ENCODE peak calls at places on chromosomes 3 and 15, in eight cellular contexts. One of them, this sample, is unnamed. For H3K4me1, the result is how much of the 10 kb centered on the place peaks cover.

GRCh38 chr3:141419946-141420345 is 51.6 kb downstream of the ZBTB38 start:
- DNase-seq in CD8-positive, alpha-beta T cell: no peak
- DNase-seq in breast epithelium: no peak
- DNase-seq in GM23248: peak
- DNase-seq in vagina: no peak
- DNase-seq in ovary: no peak
- DNase-seq in Panc1: no peak
- DNase-seq in small intestine: no peak
- DNase-seq in this sample: no peak

GRCh38 chr3:131007256-131007655 is 19.4 kb downstream of the ASTE1 start:
- DNase-seq in CD8-positive, alpha-beta T cell: no peak
- DNase-seq in breast epithelium: no peak
- DNase-seq in GM23248: no peak
- DNase-seq in vagina: no peak
- DNase-seq in ovary: no peak
- DNase-seq in Panc1: no peak
- DNase-seq in small intestine: no peak
- DNase-seq in this sample: no peak

GRCh38 chr3:179768080-179768479 is 115.2 kb downstream of the USP13 start:
- DNase-seq in CD8-positive, alpha-beta T cell: no peak
- DNase-seq in breast epithelium: no peak
- DNase-seq in GM23248: peak
- DNase-seq in vagina: no peak
- DNase-seq in ovary: no peak
- DNase-seq in Panc1: no peak
- DNase-seq in small intestine: peak
- DNase-seq in this sample: no peak

GRCh38 chr3:15050405-15051092 is 14.6 kb downstream of the MRPS25 start:
- DNase-seq in CD8-positive, alpha-beta T cell: no peak
- DNase-seq in breast epithelium: no peak
- DNase-seq in GM23248: no peak
- DNase-seq in vagina: no peak
- DNase-seq in ovary: no peak
- DNase-seq in Panc1: no peak
- DNase-seq in small intestine: no peak
- DNase-seq in this sample: no peak

GRCh38 chr3:152316318-152316717 is 47.6 kb downstream of the MBNL1 start:
- DNase-seq in CD8-positive, alpha-beta T cell: no peak
- DNase-seq in breast epithelium: no peak
- DNase-seq in GM23248: no peak
- DNase-seq in vagina: no peak
- DNase-seq in ovary: no peak
- DNase-seq in Panc1: no peak
- DNase-seq in small intestine: no peak
- DNase-seq in this sample: no peak

GRCh38 chr3:134885877-134886621 is 91.0 kb downstream of the EPHB1 start:
- DNase-seq in CD8-positive, alpha-beta T cell: no peak
- DNase-seq in breast epithelium: no peak
- DNase-seq in GM23248: peak
- DNase-seq in vagina: no peak
- DNase-seq in ovary: no peak
- DNase-seq in Panc1: no peak
- DNase-seq in small intestine: no peak
- DNase-seq in this sample: no peak

GRCh38 chr3:183392166-183393034 is 36.0 kb downstream of the MCF2L2 start:
- DNase-seq in CD8-positive, alpha-beta T cell: no peak
- DNase-seq in breast epithelium: no peak
- DNase-seq in GM23248: peak
- DNase-seq in vagina: no peak
- DNase-seq in ovary: no peak
- DNase-seq in Panc1: no peak
- DNase-seq in small intestine: no peak
- DNase-seq in this sample: no peak

GRCh38 chr3:119418091-119418512 is 45.3 kb downstream of the TMEM39A start:
- DNase-seq in CD8-positive, alpha-beta T cell: no peak
- DNase-seq in breast epithelium: no peak
- DNase-seq in GM23248: no peak
- DNase-seq in vagina: no peak
- DNase-seq in ovary: no peak
- DNase-seq in Panc1: no peak
- DNase-seq in small intestine: no peak
- DNase-seq in this sample: no peak

GRCh38 chr15:51119120-51119519 is 24.4 kb upstream of the TNFAIP8L3 start:
- DNase-seq in CD8-positive, alpha-beta T cell: no peak
- DNase-seq in breast epithelium: no peak
- DNase-seq in GM23248: no peak
- DNase-seq in vagina: no peak
- DNase-seq in ovary: no peak
- DNase-seq in Panc1: no peak
- DNase-seq in small intestine: no peak
- DNase-seq in this sample: no peak

GRCh38 chr15:64249842-64250575 is 87.2 kb upstream of the PPIB start:
- DNase-seq in CD8-positive, alpha-beta T cell: no peak
- DNase-seq in breast epithelium: no peak
- DNase-seq in GM23248: peak
- DNase-seq in vagina: no peak
- DNase-seq in ovary: no peak
- DNase-seq in Panc1: no peak
- DNase-seq in small intestine: peak
- DNase-seq in this sample: no peak

GRCh38 chr3:60675424-60675823 is 575.8 kb downstream of the FHIT start:
- DNase-seq in CD8-positive, alpha-beta T cell: no peak
- DNase-seq in breast epithelium: no peak
- DNase-seq in GM23248: no peak
- DNase-seq in vagina: no peak
- DNase-seq in ovary: no peak
- DNase-seq in Panc1: no peak
- DNase-seq in small intestine: peak
- DNase-seq in this sample: no peak

GRCh38 chr3:170835346-170835745 is 34.6 kb downstream of the RPL22L1 start:
- DNase-seq in CD8-positive, alpha-beta T cell: no peak
- DNase-seq in breast epithelium: no peak
- DNase-seq in GM23248: no peak
- DNase-seq in vagina: no peak
- DNase-seq in ovary: no peak
- DNase-seq in Panc1: no peak
- DNase-seq in small intestine: no peak
- DNase-seq in this sample: no peak

GRCh38 chr3:26029323-26029722 is 239.4 kb downstream of the OXSM start:
- DNase-seq in CD8-positive, alpha-beta T cell: no peak
- DNase-seq in breast epithelium: no peak
- DNase-seq in GM23248: no peak
- DNase-seq in vagina: no peak
- DNase-seq in ovary: no peak
- DNase-seq in Panc1: no peak
- DNase-seq in small intestine: no peak
- DNase-seq in this sample: no peak

GRCh38 chr3:124993462-124993861 is 58.9 kb upstream of the MUC13 start:
- DNase-seq in CD8-positive, alpha-beta T cell: no peak
- DNase-seq in breast epithelium: no peak
- DNase-seq in GM23248: peak
- DNase-seq in vagina: no peak
- DNase-seq in ovary: peak
- DNase-seq in Panc1: no peak
- DNase-seq in small intestine: no peak
- DNase-seq in this sample: no peak

GRCh38 chr15:50886611-50887350 is 21.7 kb upstream of the AP4E1 start:
- DNase-seq in CD8-positive, alpha-beta T cell: no peak
- DNase-seq in breast epithelium: no peak
- DNase-seq in GM23248: no peak
- DNase-seq in vagina: no peak
- DNase-seq in ovary: no peak
- DNase-seq in Panc1: no peak
- DNase-seq in small intestine: no peak
- DNase-seq in this sample: no peak

DNA sequence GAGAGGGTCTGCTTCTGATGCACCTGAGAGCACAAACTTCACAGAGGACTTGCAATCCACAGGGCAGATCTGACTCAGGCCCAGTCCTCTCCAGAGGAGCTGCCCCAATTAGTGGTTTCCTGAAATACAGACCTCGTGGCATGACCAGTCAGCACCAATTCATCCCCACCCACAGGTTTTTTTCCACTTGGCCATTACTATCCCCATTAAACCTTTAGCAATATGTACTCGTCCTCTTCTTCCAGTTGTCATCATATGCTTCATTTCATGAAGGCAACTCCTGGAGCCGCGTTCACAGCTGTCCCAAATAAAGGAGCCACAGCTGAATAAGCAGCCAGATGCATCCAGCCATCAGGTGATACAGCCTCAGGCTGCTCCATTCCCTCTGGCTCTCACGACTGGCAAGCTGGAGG is 163.2 kb downstream of the FMN1 start:
- DNase-seq in CD8-positive, alpha-beta T cell: no peak
- DNase-seq in breast epithelium: no peak
- DNase-seq in GM23248: peak
- DNase-seq in vagina: no peak
- DNase-seq in ovary: no peak
- DNase-seq in Panc1: no peak
- DNase-seq in small intestine: no peak
- DNase-seq in this sample: no peak
- H3K27ac ChIP-seq in CD8-positive, alpha-beta T cell: no peak
- H3K27ac ChIP-seq in breast epithelium: no peak
- H3K27ac ChIP-seq in GM23248: peak
- H3K27ac ChIP-seq in vagina: no peak
- H3K27ac ChIP-seq in ovary: no peak
- H3K27ac ChIP-seq in Panc1: no peak
- H3K27ac ChIP-seq in small intestine: no peak
- H3K27ac ChIP-seq in this sample: no peak

DNA sequence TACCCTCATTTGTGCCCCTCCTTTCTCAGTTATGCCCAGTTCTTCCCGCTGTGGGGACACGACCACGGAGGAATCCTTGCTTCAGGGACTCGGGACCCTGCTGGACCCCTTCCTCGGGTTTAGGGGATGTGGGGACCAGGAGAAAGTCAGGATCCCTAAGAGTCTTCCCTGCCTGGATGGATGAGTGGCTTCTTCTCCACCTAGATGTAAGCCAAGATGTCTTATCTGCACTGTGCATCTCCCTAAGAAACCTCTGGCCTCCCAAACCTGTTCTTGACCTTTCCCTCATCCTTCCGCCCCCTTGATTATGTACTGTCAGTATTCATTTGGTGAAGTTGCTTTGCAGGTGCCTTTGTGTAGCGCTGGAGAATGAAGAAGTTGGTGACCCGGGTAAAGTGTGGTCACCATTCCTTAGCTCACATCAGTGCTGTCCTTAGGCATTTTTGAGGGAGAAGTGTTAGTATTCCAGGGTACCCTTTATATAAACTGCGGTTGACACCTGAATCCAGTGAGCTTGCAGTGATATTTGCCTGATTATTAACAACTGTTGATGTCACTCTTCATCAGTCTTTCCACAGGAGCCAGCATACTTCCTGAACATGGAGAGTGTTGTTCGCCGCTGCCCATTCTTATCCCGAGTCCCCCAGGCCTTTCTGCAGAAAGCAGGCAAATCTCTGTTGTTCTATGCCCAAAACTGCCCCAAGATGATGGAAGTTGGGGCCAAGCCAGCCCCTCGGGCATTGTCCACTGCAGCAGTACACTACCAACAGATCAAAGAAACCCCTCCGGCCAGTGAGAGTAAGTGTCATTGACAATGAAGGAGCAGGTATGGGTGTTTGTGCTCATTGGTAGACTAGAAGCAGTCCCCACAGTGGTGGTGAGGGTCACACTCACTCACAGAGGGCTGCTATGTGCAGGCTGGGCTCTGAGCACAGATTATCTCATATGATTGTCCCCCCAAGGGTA is 966 bp downstream of the ALAS1 start:
- DNase-seq in CD8-positive, alpha-beta T cell: no peak
- DNase-seq in breast epithelium: no peak
- DNase-seq in GM23248: peak
- DNase-seq in vagina: no peak
- DNase-seq in ovary: no peak
- DNase-seq in Panc1: no peak
- DNase-seq in small intestine: peak
- DNase-seq in this sample: no peak
- H3K4me1 ChIP-seq in CD8-positive, alpha-beta T cell: under half
- H3K4me1 ChIP-seq in breast epithelium: under half
- H3K4me1 ChIP-seq in GM23248: under half
- H3K4me1 ChIP-seq in vagina: half or more
- H3K4me1 ChIP-seq in ovary: under half
- H3K4me1 ChIP-seq in Panc1: under half
- H3K4me1 ChIP-seq in small intestine: under half
- H3K4me1 ChIP-seq in this sample: under half

DNA sequence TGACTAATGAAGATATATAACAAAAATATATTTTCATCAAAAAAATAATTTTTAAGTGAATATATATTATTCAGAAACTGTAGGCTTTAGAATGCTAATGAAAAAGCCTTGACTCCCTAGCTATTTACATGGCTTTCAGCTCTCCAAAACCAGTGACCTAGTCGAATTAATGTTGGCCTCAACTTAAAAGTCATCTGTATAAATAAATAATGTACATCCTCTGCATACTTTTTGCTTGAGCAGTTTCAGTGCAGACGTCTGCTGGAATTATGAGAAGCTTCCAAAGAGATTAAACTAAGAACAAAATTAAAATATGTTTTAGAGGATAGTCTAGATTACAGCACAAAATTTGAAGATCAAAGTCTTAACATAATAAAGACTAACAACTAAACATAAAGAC is 520.4 kb upstream of the ALCAM start:
- DNase-seq in CD8-positive, alpha-beta T cell: no peak
- DNase-seq in breast epithelium: no peak
- DNase-seq in GM23248: peak
- DNase-seq in vagina: no peak
- DNase-seq in ovary: no peak
- DNase-seq in Panc1: no peak
- DNase-seq in small intestine: no peak
- DNase-seq in this sample: no peak
- H3K27ac ChIP-seq in CD8-positive, alpha-beta T cell: no peak
- H3K27ac ChIP-seq in breast epithelium: no peak
- H3K27ac ChIP-seq in GM23248: no peak
- H3K27ac ChIP-seq in vagina: no peak
- H3K27ac ChIP-seq in ovary: no peak
- H3K27ac ChIP-seq in Panc1: no peak
- H3K27ac ChIP-seq in small intestine: no peak
- H3K27ac ChIP-seq in this sample: no peak

DNA sequence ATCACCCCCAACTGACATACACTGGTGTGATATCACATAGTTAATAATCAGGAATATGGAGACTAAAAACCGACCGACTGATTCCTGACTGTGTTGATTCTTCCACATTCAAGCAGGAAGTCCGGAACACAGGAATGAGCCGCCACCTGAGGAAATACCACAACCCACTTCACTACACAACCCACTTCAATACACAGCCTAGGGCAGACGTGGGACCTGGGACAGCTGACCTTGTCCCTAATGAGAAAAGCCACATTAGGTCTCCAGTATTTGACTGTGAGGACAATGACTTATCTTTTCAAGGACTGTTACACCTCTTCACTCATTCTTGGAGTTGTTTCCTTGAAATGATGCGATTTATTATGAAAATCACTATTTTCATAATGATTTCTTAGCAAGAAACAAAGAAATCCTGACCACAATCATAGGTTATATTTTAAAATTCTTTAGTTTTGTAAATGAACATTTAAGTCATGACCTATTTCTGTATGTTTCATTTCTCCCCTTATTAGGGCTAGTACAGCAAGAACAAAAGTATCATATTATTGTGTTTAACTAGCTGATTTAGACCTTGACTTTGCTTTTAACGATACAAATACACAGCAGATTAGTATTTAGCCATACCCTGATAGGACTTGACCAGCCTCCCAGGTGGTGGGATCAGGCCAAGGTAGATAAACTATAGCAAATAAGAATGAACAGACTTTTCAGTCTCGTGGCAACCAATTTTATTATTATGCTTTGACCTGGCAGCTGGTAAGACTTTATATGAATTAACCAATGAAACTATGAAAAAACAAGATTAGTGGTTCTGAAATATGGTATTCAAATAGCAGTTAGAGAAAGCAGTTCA is 6.1 kb downstream of the RAB27A start:
- DNase-seq in CD8-positive, alpha-beta T cell: no peak
- DNase-seq in breast epithelium: no peak
- DNase-seq in GM23248: no peak
- DNase-seq in vagina: no peak
- DNase-seq in ovary: no peak
- DNase-seq in Panc1: no peak
- DNase-seq in small intestine: no peak
- DNase-seq in this sample: no peak
- H3K4me1 ChIP-seq in CD8-positive, alpha-beta T cell: half or more
- H3K4me1 ChIP-seq in breast epithelium: under half
- H3K4me1 ChIP-seq in GM23248: under half
- H3K4me1 ChIP-seq in vagina: under half
- H3K4me1 ChIP-seq in ovary: under half
- H3K4me1 ChIP-seq in Panc1: under half
- H3K4me1 ChIP-seq in small intestine: under half
- H3K4me1 ChIP-seq in this sample: under half

This sample was measured in keratinocyte.